ENCODE peak calls at places on chromosomes 7 and 10, in seven cellular contexts. P is SK-N-SH, U is OCI-LY7, F is uterus, T is mucosa of descending colon, I is heart left ventricle, E is cardiac fibroblast. M is an unnamed sample.

GRCh38 chr10:58963723-58964124 is 212.7 kb upstream of the PHYHIPL start:
- DNase-seq in P (no peak), U (no peak), F (no peak), T (no peak), I (no peak), E (no peak), M (no peak)

GRCh38 chr10:112687647-112688046 is 240.6 kb downstream of the VTI1A start:
- DNase-seq in P (no peak), U (no peak), F (no peak), T (no peak), I (no peak), E (peak), M (peak)

GRCh38 chr7:149819141-149819960 is 18.8 kb upstream of the ZNF862 start:
- DNase-seq in P (no peak), U (no peak), F (no peak), T (no peak), I (peak), E (no peak), M (no peak)

GRCh38 chr10:107576746-107577145 is 412.2 kb upstream of the SORCS1 start:
- DNase-seq in P (no peak), U (no peak), F (no peak), T (no peak), I (peak), E (no peak), M (no peak)

GRCh38 chr10:122113161-122113944 is 124.4 kb downstream of the TACC2 start:
- DNase-seq in P (peak), U (no peak), F (peak), T (peak), I (peak), E (peak), M (peak)

GRCh38 chr7:24574365-24574764 is 1.1 kb downstream of the PALS2 start:
- DNase-seq in P (peak), U (no peak), F (peak), T (no peak), I (no peak), E (no peak), M (no peak)

GRCh38 chr7:141649137-141649864 is 52.7 kb downstream of the DENND11 start:
- DNase-seq in P (no peak), U (peak), F (no peak), T (no peak), I (no peak), E (no peak), M (no peak)

GRCh38 chr10:2094171-2094570 is 356.8 kb upstream of the ADARB2 start:
- DNase-seq in P (no peak), U (no peak), F (no peak), T (no peak), I (no peak), E (no peak), M (no peak)

GRCh38 chr10:133197786-133198185 is 32.2 kb upstream of the UTF1 start:
- DNase-seq in P (no peak), U (no peak), F (no peak), T (no peak), I (peak), E (no peak), M (no peak)

GRCh38 chr10:15237351-15237750 is 68.9 kb upstream of the NMT2 start:
- DNase-seq in P (no peak), U (no peak), F (no peak), T (no peak), I (no peak), E (peak), M (peak)

GRCh38 chr7:86598721-86599120 is 45.0 kb upstream of the GRM3 start:
- DNase-seq in P (no peak), U (no peak), F (no peak), T (no peak), I (no peak), E (no peak), M (no peak)

GRCh38 chr10:54985732-54986131 is 184.7 kb upstream of the PCDH15 start:
- DNase-seq in P (peak), U (peak), F (no peak), T (no peak), I (no peak), E (peak), M (peak)

GRCh38 chr10:120460776-120461175 is 3.7 kb downstream of the PLPP4 start:
- DNase-seq in P (no peak), U (no peak), F (no peak), T (no peak), I (no peak), E (peak), M (peak)

GRCh38 chr10:119543814-119544642 is 1.5 kb upstream of the RGS10 start:
- DNase-seq in P (no peak), U (no peak), F (no peak), T (no peak), I (no peak), E (peak), M (peak)

GRCh38 chr7:114865564-114865963 is 56.3 kb upstream of the MDFIC start:
- DNase-seq in P (no peak), U (no peak), F (peak), T (peak), I (peak), E (peak), M (peak)

GRCh38 chr7:20862554-20862953 is 75.9 kb upstream of the SP8 start:
- DNase-seq in P (no peak), U (no peak), F (no peak), T (no peak), I (no peak), E (no peak), M (no peak)

GRCh38 chr10:26457088-26457487 is 18.9 kb downstream of the APBB1IP start:
- DNase-seq in P (no peak), U (peak), F (no peak), T (no peak), I (no peak), E (no peak), M (no peak)

GRCh38 chr7:137363683-137364082 is 20.1 kb upstream of the PTN start:
- DNase-seq in P (no peak), U (no peak), F (no peak), T (no peak), I (no peak), E (no peak), M (no peak)

GRCh38 chr10:68550747-68551411 is 9.3 kb upstream of the TET1 start:
- DNase-seq in P (peak), U (peak), F (peak), T (no peak), I (peak), E (peak), M (peak)

GRCh38 chr10:131748831-131749766 is 151.7 kb upstream of the PPP2R2D start:
- DNase-seq in P (no peak), U (no peak), F (no peak), T (peak), I (no peak), E (no peak), M (no peak)

GRCh38 chr10:84008878-84009277 is 130.4 kb upstream of the GHITM start:
- DNase-seq in P (peak), U (peak), F (no peak), T (peak), I (no peak), E (peak), M (no peak)

GRCh38 chr10:14263041-14263440 is 67.7 kb downstream of the FRMD4A start:
- DNase-seq in P (no peak), U (no peak), F (no peak), T (no peak), I (no peak), E (no peak), M (no peak)

GRCh38 chr7:98531717-98532116 is 85.4 kb upstream of the NPTX2 start:
- DNase-seq in P (no peak), U (peak), F (no peak), T (no peak), I (no peak), E (no peak), M (no peak)

GRCh38 chr7:66043681-66044497 is 31.7 kb upstream of the ASL start:
- DNase-seq in P (no peak), U (no peak), F (peak), T (peak), I (peak), E (no peak), M (peak)

GRCh38 chr7:152006336-152006735 is 19.1 kb upstream of the GALNT11 start:
- DNase-seq in P (no peak), U (no peak), F (no peak), T (no peak), I (no peak), E (no peak), M (peak)

GRCh38 chr7:12674861-12675260 is 12.6 kb upstream of the ARL4A start:
- DNase-seq in P (peak), U (peak), F (no peak), T (no peak), I (no peak), E (peak), M (peak)

GRCh38 chr10:52703898-52704297 is 68.7 kb downstream of the MBL2 start:
- DNase-seq in P (peak), U (no peak), F (no peak), T (no peak), I (no peak), E (no peak), M (no peak)

DNA sequence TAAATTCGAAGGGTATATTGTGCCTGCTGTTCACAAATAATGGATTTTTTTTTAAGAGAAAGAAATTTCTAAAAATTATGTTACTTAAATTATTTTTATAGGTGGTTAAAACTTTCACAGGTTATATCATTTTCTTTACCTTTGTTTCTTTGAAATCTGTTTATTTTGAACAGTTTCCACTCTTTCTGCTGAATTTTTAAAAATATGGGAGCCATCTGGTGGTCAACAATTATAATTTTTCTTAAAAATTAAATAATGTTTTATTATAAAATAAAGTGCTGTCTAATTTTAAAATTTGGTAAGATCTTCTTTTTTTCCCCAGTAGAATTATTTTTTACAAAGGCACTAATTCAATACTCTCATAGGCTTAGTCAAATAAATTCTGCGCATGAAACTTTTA is 263.9 kb downstream of the ETV1 start:
- DNase-seq in P (no peak), U (no peak), F (no peak), T (no peak), I (no peak), E (peak), M (no peak)
- TF ChIP-seq CTCF in P (peak), U (no peak), F (no peak), T (no peak), I (no peak), E (peak), M (peak)

GRCh38 chr7:148340881-148341280 is 249.7 kb upstream of the C7orf33 start:
- DNase-seq in P (no peak), U (no peak), F (no peak), T (no peak), I (no peak), E (no peak), M (no peak)
- H3K4me3 ChIP-seq in P (peak), U (no peak), F (no peak), T (no peak), I (no peak), E (no peak), M (no peak)

GRCh38 chr10:125370578-125370977 is 210.2 kb upstream of the CTBP2 start:
- DNase-seq in P (no peak), U (no peak), F (no peak), T (no peak), I (no peak), E (no peak), M (no peak)
- TF ChIP-seq CTCF in P (no peak), U (no peak), F (no peak), T (no peak), I (no peak), E (no peak), M (peak)

GRCh38 chr10:86523348-86523747 is 1.8 kb upstream of the WAPL start:
- DNase-seq in P (peak), U (peak), F (no peak), T (no peak), I (no peak), E (peak), M (peak)
- H3K4me3 ChIP-seq in P (peak), U (peak), F (no peak), T (no peak), I (no peak), E (no peak), M (no peak)

GRCh38 chr7:54546081-54546985 is 4.2 kb downstream of the VSTM2A start:
- DNase-seq in P (peak), U (no peak), F (no peak), T (peak), I (no peak), E (no peak), M (no peak)
- TF ChIP-seq CTCF in P (peak), U (no peak), F (no peak), T (no peak), I (no peak), E (peak), M (no peak)

DNA sequence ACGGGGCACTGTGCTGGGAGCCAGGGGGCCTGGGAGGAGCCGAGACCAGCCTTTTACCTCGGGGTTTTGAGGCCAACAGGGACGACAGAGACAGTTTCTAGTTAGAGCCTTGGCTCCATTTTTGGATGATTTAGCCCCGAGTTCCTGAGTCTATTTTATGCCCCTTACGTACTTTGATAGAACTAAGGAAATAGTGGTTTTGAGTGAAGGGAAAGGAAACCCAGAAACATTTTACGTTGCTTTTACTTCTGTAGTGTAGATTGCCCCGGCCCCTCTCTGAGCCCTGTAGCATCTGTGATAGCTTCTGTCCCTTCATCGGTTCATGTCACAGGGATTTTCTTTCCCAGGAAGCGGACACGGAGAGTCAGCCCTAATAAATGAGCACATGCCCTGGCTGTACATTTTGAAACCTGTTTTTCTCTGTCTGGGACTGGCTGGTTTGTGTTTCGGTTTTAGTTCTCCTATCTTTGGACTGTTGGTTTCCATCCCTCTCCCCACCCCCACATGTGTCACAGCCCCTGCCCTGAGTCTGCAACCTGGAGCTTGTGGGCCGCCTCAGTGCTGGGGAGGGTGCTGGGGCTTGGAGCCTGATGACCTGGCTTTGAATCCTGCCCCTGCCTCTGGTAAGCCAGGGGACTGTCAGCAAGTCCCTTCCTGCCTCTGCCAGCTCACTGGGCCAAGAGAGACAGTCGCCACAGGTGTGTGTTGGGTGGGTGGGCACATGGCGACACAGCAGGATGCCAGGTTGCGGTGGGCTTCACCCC is 6.9 kb upstream of the ORAI2 start:
- DNase-seq in P (no peak), U (peak), F (no peak), T (peak), I (no peak), E (no peak), M (no peak)
- H3K4me3 ChIP-seq in P (no peak), U (peak), F (no peak), T (no peak), I (no peak), E (no peak), M (no peak)

DNA sequence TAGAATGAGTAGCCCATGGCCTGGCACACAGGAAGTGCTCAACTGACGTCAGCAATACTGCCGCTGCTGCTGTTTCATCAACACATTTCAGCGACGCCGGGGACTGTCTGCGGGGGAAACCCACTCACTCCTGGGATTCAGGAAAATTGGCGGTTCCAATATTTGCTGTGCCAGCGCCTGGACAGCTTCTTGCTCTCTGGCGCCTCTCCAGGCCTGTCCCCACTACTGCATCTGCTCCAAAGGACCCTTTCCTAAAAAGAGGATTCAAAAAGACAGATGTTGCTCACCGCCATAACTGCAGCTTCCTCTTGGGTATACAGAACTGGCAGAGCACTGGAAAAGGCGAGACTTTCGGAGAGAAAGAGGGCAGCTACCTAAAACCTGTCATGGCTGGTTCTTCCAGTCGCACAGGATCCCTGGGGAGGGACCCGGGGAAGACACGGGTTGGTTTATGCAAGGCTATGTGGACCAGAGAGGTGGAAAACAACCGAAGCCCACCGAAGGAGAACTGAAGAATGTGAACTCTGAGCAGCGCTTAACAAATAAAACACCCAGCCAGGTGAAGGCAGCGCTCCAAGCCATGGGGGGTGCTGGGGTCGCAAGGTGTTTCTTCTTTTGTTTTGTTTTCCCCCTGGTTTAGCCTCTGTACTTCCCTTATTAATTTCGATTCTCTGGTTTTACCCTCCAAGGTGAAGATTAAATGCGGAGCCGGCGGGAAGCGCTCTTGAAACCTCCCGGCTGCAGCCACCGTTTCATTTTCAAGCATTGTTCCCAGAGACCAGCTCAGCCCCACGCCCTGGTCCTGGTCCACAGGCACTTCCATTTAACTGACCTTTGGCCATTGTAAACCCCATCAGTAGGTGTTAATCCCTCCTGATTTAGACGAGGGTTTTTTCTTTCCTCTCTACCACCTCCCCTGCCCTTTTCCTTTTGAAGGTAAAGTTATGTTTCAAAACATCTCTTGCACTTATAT is 39.5 kb upstream of the ENO4 start:
- DNase-seq in P (peak), U (no peak), F (no peak), T (peak), I (no peak), E (no peak), M (no peak)
- TF ChIP-seq CTCF in P (peak), U (peak), F (no peak), T (peak), I (peak), E (peak), M (peak)

M was measured in fibroblast of villous mesenchyme.